ENCODE peak calls at places on chromosome 6, in ten cellular contexts. W, J, V, D, Z, N, P, U, T and L are unnamed samples.

GRCh38 chr6:11231564-11232176 is 798 bp downstream of the NEDD9 start:
- DNase-seq in W (no peak), J (no peak), V (no peak), D (no peak), Z (no peak), N (no peak), P (no peak), U (no peak), T (no peak), L (no peak)

GRCh38 chr6:113293106-113293505 is 564.0 kb upstream of the MARCKS start:
- DNase-seq in W (no peak), J (no peak), V (no peak), D (no peak), Z (no peak), N (no peak), P (no peak), U (no peak), T (no peak), L (no peak)

GRCh38 chr6:77341058-77341986 is 122.0 kb downstream of the HTR1B start:
- DNase-seq in W (no peak), J (no peak), V (no peak), D (no peak), Z (no peak), N (peak; percentile 36), P (no peak), U (no peak), T (no peak), L (no peak)

GRCh38 chr6:32178547-32179440 is 589 bp downstream of the RNF5 start:
- DNase-seq in W (no peak), J (no peak), V (no peak), D (no peak), Z (no peak), N (no peak), P (no peak), U (no peak), T (peak; percentile 11), L (no peak)

GRCh38 chr6:100134703-100135102 is 140.7 kb upstream of the MCHR2 start:
- DNase-seq in W (peak; percentile 43), J (no peak), V (no peak), D (peak; percentile 2), Z (no peak), N (no peak), P (no peak), U (no peak), T (no peak), L (no peak)

GRCh38 chr6:90370493-90370959 is 73.9 kb upstream of the BACH2 start:
- DNase-seq in W (no peak), J (peak; percentile 21), V (no peak), D (no peak), Z (no peak), N (no peak), P (peak; percentile 14), U (no peak), T (peak; percentile 4), L (no peak)

GRCh38 chr6:31400467-31401289 is 2.7 kb upstream of the MICA start:
- DNase-seq in W (no peak), J (peak; percentile 18), V (peak; percentile 55), D (peak; percentile 41), Z (peak; percentile 70), N (peak; percentile 69), P (peak; percentile 66), U (no peak), T (peak; percentile 71), L (peak; percentile 73)

GRCh38 chr6:132214716-132215115 is 186.6 kb downstream of the MOXD1 start:
- DNase-seq in W (no peak), J (peak; percentile 55), V (no peak), D (no peak), Z (no peak), N (no peak), P (no peak), U (no peak), T (no peak), L (no peak)

GRCh38 chr6:16184129-16184528 is 54.3 kb upstream of the GMPR start:
- DNase-seq in W (no peak), J (no peak), V (no peak), D (peak; percentile 15), Z (no peak), N (peak; percentile 45), P (no peak), U (no peak), T (peak; percentile 50), L (no peak)

GRCh38 chr6:25506020-25506419 is 146.0 kb upstream of the SCGN start:
- DNase-seq in W (no peak), J (no peak), V (no peak), D (no peak), Z (no peak), N (no peak), P (no peak), U (no peak), T (no peak), L (no peak)

GRCh38 chr6:90080876-90081464 is 186.7 kb downstream of the GJA10 start:
- DNase-seq in W (no peak), J (no peak), V (peak; percentile 47), D (no peak), Z (peak; percentile 66), N (no peak), P (peak; percentile 91), U (peak; percentile 77), T (no peak), L (peak; percentile 47)

GRCh38 chr6:141164042-141164748 is 968.5 kb upstream of the GJE1 start:
- DNase-seq in W (no peak), J (no peak), V (no peak), D (no peak), Z (no peak), N (peak; percentile 81), P (no peak), U (no peak), T (no peak), L (no peak)

GRCh38 chr6:31795616-31796298 is at the start of gene VARS1:
- DNase-seq in W (no peak), J (peak; percentile 73), V (peak; percentile 66), D (peak; percentile 90), Z (peak; percentile 71), N (peak; percentile 92), P (peak; percentile 93), U (peak; percentile 91), T (peak; percentile 92), L (peak; percentile 81)

GRCh38 chr6:137933696-137934095 is 66.6 kb downstream of the TNFAIP3 start:
- DNase-seq in W (peak; percentile 30), J (no peak), V (no peak), D (no peak), Z (no peak), N (peak; percentile 30), P (no peak), U (no peak), T (no peak), L (no peak)

GRCh38 chr6:40852667-40853383 is 186.2 kb downstream of the UNC5CL start:
- DNase-seq in W (no peak), J (no peak), V (no peak), D (no peak), Z (no peak), N (no peak), P (peak; percentile 23), U (no peak), T (peak; percentile 13), L (no peak)

GRCh38 chr6:30684386-30685156 is 1.9 kb downstream of the PPP1R18 start:
- DNase-seq in W (no peak), J (no peak), V (no peak), D (no peak), Z (peak; percentile 28), N (peak; percentile 43), P (peak; percentile 69), U (no peak), T (peak; percentile 37), L (peak; percentile 55)

GRCh38 chr6:134106702-134107101 is 54.3 kb upstream of the SLC2A12 start:
- DNase-seq in W (no peak), J (no peak), V (no peak), D (no peak), Z (no peak), N (no peak), P (no peak), U (no peak), T (no peak), L (no peak)

GRCh38 chr6:11033825-11034224 is 10.3 kb downstream of the ELOVL2 start:
- DNase-seq in W (peak; percentile 43), J (peak; percentile 53), V (no peak), D (peak; percentile 63), Z (no peak), N (peak; percentile 82), P (no peak), U (no peak), T (peak; percentile 28), L (no peak)

GRCh38 chr6:10587694-10588392 is 66.7 kb downstream of the GCNT2 start:
- DNase-seq in W (no peak), J (no peak), V (no peak), D (no peak), Z (no peak), N (no peak), P (no peak), U (peak; percentile 18), T (no peak), L (no peak)